ENCODE peak calls at places on chromosomes 6 and 20, in nine cellular contexts. Z is upper lobe of left lung; W is Panc1; T is CD8-positive, alpha-beta memory T cell; L is effector memory CD4-positive, alpha-beta T cell; B is caudate nucleus; R is tibial artery; K is lower lobe of right lung; S is stomach. J is an unnamed sample.

GRCh38 chr6:153231048-153231635 is 100.1 kb upstream of the RGS17 start:
- DNase-seq in Z (no peak), W (peak), T (no peak), L (no peak), B (peak), R (no peak), K (peak), S (peak), J (no peak)

GRCh38 chr6:97440590-97441176 is 157.7 kb upstream of the MMS22L start:
- DNase-seq in Z (no peak), W (peak), T (no peak), L (no peak), B (peak), R (no peak), K (no peak), S (no peak), J (no peak)

GRCh38 chr6:2790588-2790987 is 25.4 kb downstream of the WRNIP1 start:
- DNase-seq in Z (no peak), W (no peak), T (no peak), L (no peak), B (no peak), R (no peak), K (no peak), S (no peak), J (no peak)

GRCh38 chr6:16205377-16206144 is 32.8 kb upstream of the GMPR start:
- DNase-seq in Z (no peak), W (no peak), T (no peak), L (no peak), B (no peak), R (no peak), K (no peak), S (no peak), J (no peak)

GRCh38 chr6:6764764-6765434 is 176.4 kb downstream of the LY86 start:
- DNase-seq in Z (no peak), W (no peak), T (no peak), L (no peak), B (no peak), R (no peak), K (no peak), S (no peak), J (no peak)

GRCh38 chr6:105799051-105799450 is 287.1 kb upstream of the PRDM1 start:
- DNase-seq in Z (no peak), W (no peak), T (no peak), L (no peak), B (no peak), R (peak), K (no peak), S (no peak), J (no peak)

GRCh38 chr6:133856911-133857310 is 32.0 kb upstream of the TCF21 start:
- DNase-seq in Z (no peak), W (no peak), T (no peak), L (no peak), B (no peak), R (no peak), K (no peak), S (no peak), J (no peak)

GRCh38 chr6:18692920-18693319 is 305.8 kb downstream of the RNF144B start:
- DNase-seq in Z (no peak), W (no peak), T (no peak), L (no peak), B (no peak), R (no peak), K (no peak), S (no peak), J (no peak)

GRCh38 chr20:24066075-24066700 is 77.6 kb upstream of the GGTLC1 start:
- DNase-seq in Z (no peak), W (no peak), T (no peak), L (no peak), B (no peak), R (no peak), K (no peak), S (no peak), J (no peak)

GRCh38 chr6:91633374-91634184 is 1046.7 kb upstream of the MAP3K7 start:
- DNase-seq in Z (no peak), W (no peak), T (no peak), L (no peak), B (no peak), R (no peak), K (no peak), S (no peak), J (no peak)

GRCh38 chr20:62318411-62319345 is 15.9 kb downstream of the ADRM1 start:
- DNase-seq in Z (peak), W (no peak), T (no peak), L (no peak), B (no peak), R (no peak), K (no peak), S (no peak), J (no peak)

GRCh38 chr6:7062445-7063162 is 45.2 kb upstream of the RREB1 start:
- DNase-seq in Z (no peak), W (no peak), T (no peak), L (no peak), B (no peak), R (no peak), K (peak), S (peak), J (no peak)

GRCh38 chr6:39471954-39472659 is 149.6 kb upstream of the KCNK16 start:
- DNase-seq in Z (no peak), W (no peak), T (no peak), L (no peak), B (no peak), R (no peak), K (no peak), S (no peak), J (no peak)

GRCh38 chr20:30611239-30611984 is 646.1 kb upstream of the DEFB115 start:
- DNase-seq in Z (no peak), W (no peak), T (no peak), L (no peak), B (no peak), R (no peak), K (no peak), S (no peak), J (no peak)

GRCh38 chr6:13924949-13925881 is at the start of gene RNF182:
- DNase-seq in Z (peak), W (no peak), T (no peak), L (no peak), B (no peak), R (no peak), K (no peak), S (no peak), J (no peak)

GRCh38 chr20:36493801-36494114 is 47.6 kb upstream of the MYL9 start:
- DNase-seq in Z (no peak), W (no peak), T (no peak), L (no peak), B (no peak), R (peak), K (no peak), S (peak), J (peak)

GRCh38 chr6:113997106-113997505 is 26.2 kb upstream of the HDAC2 start:
- DNase-seq in Z (no peak), W (peak), T (no peak), L (no peak), B (no peak), R (no peak), K (no peak), S (no peak), J (no peak)

GRCh38 chr6:28353981-28354676 is 4.4 kb downstream of the ZKSCAN3 start:
- DNase-seq in Z (peak), W (peak), T (no peak), L (no peak), B (no peak), R (no peak), K (peak), S (peak), J (no peak)

GRCh38 chr6:75403563-75403962 is 90.0 kb downstream of the FILIP1 start:
- DNase-seq in Z (no peak), W (no peak), T (no peak), L (no peak), B (no peak), R (no peak), K (no peak), S (no peak), J (no peak)

GRCh38 chr6:131963063-131963462 is 11.9 kb upstream of the CCN2 start:
- DNase-seq in Z (no peak), W (no peak), T (no peak), L (no peak), B (no peak), R (no peak), K (no peak), S (no peak), J (no peak)

GRCh38 chr6:165987483-165988305 is 180.0 kb downstream of the TBXT start:
- DNase-seq in Z (peak), W (no peak), T (no peak), L (no peak), B (peak), R (peak), K (no peak), S (peak), J (no peak)

GRCh38 chr6:137283940-137284910 is 65.0 kb upstream of the IFNGR1 start:
- DNase-seq in Z (no peak), W (no peak), T (no peak), L (no peak), B (no peak), R (no peak), K (no peak), S (no peak), J (no peak)

GRCh38 chr6:25125736-25126135 is 153.4 kb upstream of the CARMIL1 start:
- DNase-seq in Z (no peak), W (no peak), T (no peak), L (no peak), B (no peak), R (no peak), K (no peak), S (no peak), J (no peak)

GRCh38 chr6:90202156-90202555 is 94.5 kb downstream of the BACH2 start:
- DNase-seq in Z (no peak), W (no peak), T (no peak), L (no peak), B (no peak), R (no peak), K (no peak), S (no peak), J (no peak)

GRCh38 chr6:38176797-38177751 is 357.5 kb downstream of the ZFAND3 start:
- DNase-seq in Z (no peak), W (no peak), T (no peak), L (no peak), B (no peak), R (peak), K (no peak), S (no peak), J (no peak)

GRCh38 chr6:71544028-71544427 is 255.4 kb downstream of the OGFRL1 start:
- DNase-seq in Z (no peak), W (no peak), T (no peak), L (no peak), B (no peak), R (no peak), K (no peak), S (no peak), J (no peak)

GRCh38 chr20:62294516-62294915 is 8.3 kb upstream of the ADRM1 start:
- DNase-seq in Z (no peak), W (no peak), T (no peak), L (no peak), B (no peak), R (no peak), K (no peak), S (no peak), J (no peak)

GRCh38 chr6:11632795-11633511 is 95.4 kb downstream of the TMEM170B start:
- DNase-seq in Z (peak), W (no peak), T (no peak), L (no peak), B (no peak), R (no peak), K (no peak), S (no peak), J (no peak)

GRCh38 chr6:144119376-144119775 is 24.0 kb upstream of the SF3B5 start:
- DNase-seq in Z (peak), W (no peak), T (no peak), L (no peak), B (no peak), R (no peak), K (no peak), S (no peak), J (no peak)

GRCh38 chr6:146548898-146549374 is 5.3 kb downstream of the RAB32 start:
- DNase-seq in Z (no peak), W (no peak), T (no peak), L (no peak), B (no peak), R (no peak), K (no peak), S (no peak), J (no peak)

GRCh38 chr6:159100789-159101182 is 56.0 kb upstream of the TAGAP start:
- DNase-seq in Z (no peak), W (no peak), T (no peak), L (no peak), B (no peak), R (no peak), K (no peak), S (no peak), J (no peak)

GRCh38 chr6:137134483-137134882 is 39.0 kb downstream of the IL22RA2 start:
- DNase-seq in Z (no peak), W (no peak), T (no peak), L (no peak), B (no peak), R (no peak), K (no peak), S (no peak), J (no peak)

GRCh38 chr20:33065785-33066184 is 12.1 kb downstream of the BPIFB3 start:
- DNase-seq in Z (no peak), W (no peak), T (no peak), L (no peak), B (no peak), R (no peak), K (no peak), S (no peak), J (no peak)

GRCh38 chr6:66964216-66964615 is 1257.2 kb upstream of the EYS start:
- DNase-seq in Z (no peak), W (no peak), T (no peak), L (no peak), B (no peak), R (no peak), K (no peak), S (no peak), J (no peak)

GRCh38 chr20:38363004-38363747 is 16.9 kb downstream of the LBP start:
- DNase-seq in Z (no peak), W (no peak), T (no peak), L (no peak), B (no peak), R (no peak), K (no peak), S (no peak), J (no peak)

GRCh38 chr6:29968130-29968529 is 25.8 kb downstream of the HLA-A start:
- DNase-seq in Z (no peak), W (no peak), T (no peak), L (no peak), B (no peak), R (no peak), K (no peak), S (no peak), J (no peak)

DNA sequence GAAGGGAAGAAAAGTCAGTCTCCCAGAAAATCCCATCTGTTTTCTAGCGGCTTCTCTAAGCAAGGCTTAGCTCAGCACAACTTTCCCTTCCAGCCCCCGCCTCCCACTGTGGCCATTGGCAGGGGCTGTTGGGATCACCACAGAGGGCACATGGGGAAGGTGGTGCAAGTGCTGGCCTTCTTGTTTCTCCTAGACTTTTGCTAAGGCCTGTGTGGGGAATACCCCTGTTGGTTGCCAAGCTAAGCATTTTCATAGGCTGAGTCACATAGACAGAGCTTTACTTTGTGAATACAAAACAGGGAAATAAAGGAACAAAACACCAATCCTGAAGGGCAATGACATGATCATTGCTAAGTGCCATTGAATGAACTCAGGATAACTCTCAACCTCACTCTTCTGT is 32.4 kb upstream of the TIAM2 start:
- DNase-seq in Z (no peak), W (peak), T (no peak), L (no peak), B (no peak), R (peak), K (no peak), S (no peak), J (no peak)
- H3K27ac ChIP-seq in Z (no peak), W (no peak), T (no peak), L (no peak), B (no peak), R (no peak), K (no peak), S (no peak), J (no peak)

DNA sequence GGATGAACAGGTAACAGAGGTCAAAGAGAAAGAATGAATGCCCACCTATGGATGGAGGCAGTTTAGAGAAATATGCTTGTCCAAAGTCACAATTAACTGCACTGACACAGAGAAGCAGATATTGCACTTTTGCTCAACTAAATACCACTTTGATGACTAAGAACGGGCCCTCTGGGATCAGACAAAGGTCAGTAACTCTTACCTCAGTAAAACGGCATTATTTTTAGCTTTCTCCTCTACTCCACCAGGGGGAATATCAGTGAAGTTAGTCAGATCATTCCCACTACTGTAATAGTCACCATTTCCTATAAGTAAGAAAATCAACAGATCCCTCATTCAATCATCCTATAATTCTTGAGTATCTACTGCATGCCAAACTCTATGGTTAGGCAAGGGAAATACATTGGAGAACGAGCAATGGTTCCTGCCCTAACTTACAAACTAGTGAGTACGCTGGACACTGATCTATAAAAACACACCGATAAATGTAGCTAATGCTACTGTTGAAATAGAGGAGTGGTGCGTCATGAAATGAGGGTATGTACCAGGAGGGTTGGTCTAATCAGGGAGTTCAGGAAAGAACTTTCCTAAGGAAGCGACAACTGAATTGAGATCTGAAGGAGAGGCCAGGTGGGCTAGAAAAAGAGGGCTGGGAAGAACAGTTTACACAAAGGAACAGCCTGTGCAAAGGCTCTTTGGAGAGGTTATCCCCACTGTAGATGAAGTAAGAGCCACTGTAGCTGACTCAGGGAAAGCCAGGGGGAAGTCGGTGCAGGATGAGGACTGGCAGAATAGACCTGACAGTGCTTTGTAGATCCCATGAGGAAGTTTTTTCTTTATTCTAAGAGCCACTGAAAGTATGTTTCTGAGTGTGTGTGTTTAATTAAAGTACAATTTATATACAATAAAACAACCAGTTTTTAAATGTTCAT is 9.2 kb downstream of the ECI2 start:
- DNase-seq in Z (no peak), W (no peak), T (no peak), L (no peak), B (no peak), R (no peak), K (no peak), S (no peak), J (no peak)
- H3K27ac ChIP-seq in Z (no peak), W (no peak), T (no peak), L (no peak), B (no peak), R (no peak), K (no peak), S (peak), J (no peak)

DNA sequence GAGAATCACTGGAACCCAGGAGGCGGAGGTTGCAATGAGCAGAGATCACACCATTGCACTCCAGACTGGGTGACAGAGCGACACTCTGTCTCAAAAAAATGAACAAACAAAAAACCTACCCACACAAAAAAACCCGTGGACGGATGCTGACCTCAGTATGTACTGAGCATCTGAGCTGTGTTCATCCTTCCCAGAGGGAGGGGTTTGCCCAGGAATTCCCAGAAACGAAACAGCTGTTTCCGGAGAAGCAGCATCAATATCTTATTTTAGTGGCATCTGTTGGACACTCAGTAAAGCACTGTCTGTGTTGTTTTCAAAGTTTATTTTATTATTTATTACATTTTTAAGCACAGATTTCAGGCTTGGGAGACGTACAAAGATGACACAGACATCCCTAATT is 18.7 kb downstream of the NANP start:
- DNase-seq in Z (no peak), W (no peak), T (no peak), L (no peak), B (no peak), R (no peak), K (no peak), S (no peak), J (no peak)
- H3K27ac ChIP-seq in Z (no peak), W (no peak), T (no peak), L (no peak), B (no peak), R (no peak), K (no peak), S (no peak), J (no peak)

GRCh38 chr20:43459022-43459942 is 1.6 kb downstream of the SRSF6 start:
- DNase-seq in Z (no peak), W (no peak), T (no peak), L (no peak), B (no peak), R (no peak), K (no peak), S (no peak), J (no peak)

GRCh38 chr20:43458422-43458924 is 777 bp downstream of the SRSF6 start:
- DNase-seq in Z (no peak), W (no peak), T (no peak), L (no peak), B (no peak), R (no peak), K (no peak), S (no peak), J (no peak)

GRCh38 chr20:43461894-43462293 is 4.2 kb downstream of the SRSF6 start:
- DNase-seq in Z (no peak), W (no peak), T (no peak), L (no peak), B (no peak), R (no peak), K (no peak), S (no peak), J (no peak)

GRCh38 chr20:43460830-43461200 is 3.1 kb downstream of the SRSF6 start:
- DNase-seq in Z (no peak), W (no peak), T (no peak), L (no peak), B (no peak), R (no peak), K (no peak), S (no peak), J (no peak)

GRCh38 chr20:43460172-43460829 is 2.6 kb downstream of the SRSF6 start:
- DNase-seq in Z (no peak), W (no peak), T (no peak), L (no peak), B (no peak), R (no peak), K (no peak), S (no peak), J (no peak)
- H3K27ac ChIP-seq in Z (no peak), W (no peak), T (no peak), L (no peak), B (no peak), R (no peak), K (no peak), S (no peak), J (no peak)

DNA sequence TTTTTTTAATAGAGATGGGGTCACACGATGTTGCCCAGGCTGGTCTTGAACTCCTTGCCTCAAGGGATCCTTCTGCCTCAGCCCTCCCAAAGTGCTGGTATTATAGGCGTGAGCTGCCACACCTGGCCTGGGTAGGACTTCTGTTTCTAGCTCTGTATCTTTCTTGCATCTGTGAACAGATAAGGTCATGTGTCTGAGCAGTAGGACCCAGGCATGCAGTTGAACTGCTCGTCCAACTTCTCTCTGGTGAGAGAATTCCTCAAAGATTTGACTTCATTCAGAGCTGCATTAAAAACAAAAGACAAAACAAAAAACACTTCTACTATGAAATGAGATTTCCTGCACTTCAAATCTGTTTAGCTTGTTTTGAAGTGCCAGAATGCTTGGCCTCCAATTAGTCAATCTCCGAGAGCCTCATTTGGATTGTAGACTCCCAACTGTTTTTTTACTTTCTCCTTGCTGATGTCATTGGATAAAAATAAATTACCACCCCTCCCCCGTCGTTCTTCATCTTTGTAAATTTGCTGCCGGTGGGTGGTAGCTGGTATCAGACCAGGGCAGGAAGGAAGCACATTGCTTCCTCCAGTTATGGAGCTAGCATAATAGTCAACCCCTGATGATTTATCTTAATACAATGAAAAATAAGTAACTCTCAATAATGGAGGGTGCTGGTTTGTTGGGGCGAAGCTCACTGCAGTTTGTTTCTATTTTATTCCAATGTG is 17.6 kb downstream of the CD109 start:
- DNase-seq in Z (no peak), W (no peak), T (no peak), L (no peak), B (no peak), R (no peak), K (no peak), S (no peak), J (no peak)
- H3K27ac ChIP-seq in Z (peak), W (peak), T (no peak), L (no peak), B (peak), R (no peak), K (peak), S (peak), J (no peak)